ENCODE peak calls at places on chromosomes 3 and 15, in six cellular contexts. F is T-helper 1 cell; B is germinal center; G is activated gamma-delta T cell treated with Interleukin-2 at 50 U/mL for 16 hours; P is GM12865; Q is CD8-positive, alpha-beta T cell. O is an unnamed sample.
A peak's percentile ranks its signal among the peaks of the same experiment; 100 is the strongest.

GRCh38 chr3:22318325-22318724 is 567.3 kb upstream of the ZNF385D start:
- DNase-seq in F (no peak), B (no peak), G (no peak), P (no peak), Q (no peak), O (no peak)

GRCh38 chr3:59049671-59050331 is at the start of gene CFAP20DC:
- DNase-seq in F (peak; percentile 77), B (peak; percentile 97), G (peak; percentile 69), P (peak; percentile 95), Q (peak; percentile 81), O (peak; percentile 77)

GRCh38 chr3:180802837-180803236 is 109.6 kb upstream of the FXR1 start:
- DNase-seq in F (no peak), B (no peak), G (no peak), P (peak; percentile 10), Q (no peak), O (no peak)

GRCh38 chr3:58679451-58679850 is 12.9 kb upstream of the FAM3D start:
- DNase-seq in F (no peak), B (no peak), G (no peak), P (no peak), Q (no peak), O (no peak)

GRCh38 chr3:188573286-188573928 is 419.4 kb downstream of the LPP start:
- DNase-seq in F (no peak), B (no peak), G (no peak), P (no peak), Q (no peak), O (no peak)

GRCh38 chr3:127002195-127003174 is 19.6 kb downstream of the PLXNA1 start:
- DNase-seq in F (no peak), B (no peak), G (no peak), P (peak; percentile 88), Q (no peak), O (no peak)

GRCh38 chr3:3847994-3848970 is 49.1 kb downstream of the LRRN1 start:
- DNase-seq in F (no peak), B (no peak), G (no peak), P (no peak), Q (no peak), O (no peak)

GRCh38 chr15:99452728-99453643 is 112.8 kb upstream of the MEF2A start:
- DNase-seq in F (no peak), B (peak; percentile 35), G (no peak), P (peak; percentile 90), Q (no peak), O (peak; percentile 33)

GRCh38 chr3:80007522-80007921 is 239.7 kb upstream of the ROBO1 start:
- DNase-seq in F (no peak), B (no peak), G (no peak), P (no peak), Q (no peak), O (no peak)

GRCh38 chr3:115659253-115659652 is 35.9 kb downstream of the GAP43 start:
- DNase-seq in F (no peak), B (no peak), G (no peak), P (peak; percentile 49), Q (no peak), O (no peak)

GRCh38 chr3:146160233-146160963 is 586 bp downstream of the PLOD2 start:
- DNase-seq in F (no peak), B (peak; percentile 2), G (no peak), P (peak; percentile 74), Q (no peak), O (no peak)

GRCh38 chr3:157667493-157667892 is 164.3 kb upstream of the VEPH1 start:
- DNase-seq in F (no peak), B (no peak), G (no peak), P (no peak), Q (no peak), O (no peak)

GRCh38 chr3:45280227-45280626 is 54.1 kb upstream of the TMEM158 start:
- DNase-seq in F (no peak), B (no peak), G (no peak), P (no peak), Q (no peak), O (no peak)

GRCh38 chr3:127840671-127841070 is 18.4 kb upstream of the MGLL start:
- DNase-seq in F (no peak), B (no peak), G (no peak), P (no peak), Q (no peak), O (no peak)

GRCh38 chr3:57889807-57890206 is 118.4 kb upstream of the FLNB start:
- DNase-seq in F (no peak), B (no peak), G (no peak), P (no peak), Q (no peak), O (no peak)

GRCh38 chr3:43855674-43856299 is 165.0 kb downstream of the ABHD5 start:
- DNase-seq in F (no peak), B (peak; percentile 58), G (peak; percentile 17), P (peak; percentile 70), Q (peak; percentile 10), O (no peak)

GRCh38 chr3:9947025-9947995 is 4.9 kb downstream of the PRRT3 start:
- DNase-seq in F (no peak), B (no peak), G (no peak), P (no peak), Q (no peak), O (no peak)

O was measured in immature natural killer cell.